ENCODE peak calls at places on chromosomes 16 and 17, in six cellular contexts. K, T, W, X, F and L are unnamed samples.

GRCh38 chr17:82563318-82563717 is 43.8 kb downstream of the FOXK2 start:
- DNase-seq in K (no peak), T (no peak), W (no peak), X (no peak), F (no peak), L (no peak)

GRCh38 chr16:90057738-90058173 is 19.4 kb downstream of the PRDM7 start:
- DNase-seq in K (no peak), T (no peak), W (no peak), X (peak; percentile 40), F (peak; percentile 88), L (no peak)

GRCh38 chr17:73165616-73166404 is 1.0 kb downstream of the SSTR2 start:
- DNase-seq in K (peak; percentile 68), T (no peak), W (no peak), X (peak; percentile 45), F (peak; percentile 16), L (no peak)

GRCh38 chr16:1845985-1846384 is 19.0 kb downstream of the FAHD1 start:
- DNase-seq in K (no peak), T (no peak), W (no peak), X (no peak), F (no peak), L (no peak)

GRCh38 chr17:7281953-7282751 is 634 bp downstream of the SLC2A4 start:
- DNase-seq in K (no peak), T (no peak), W (peak; percentile 51), X (peak; percentile 37), F (no peak), L (no peak)

GRCh38 chr17:3982113-3982512 is 17.9 kb upstream of the ATP2A3 start:
- DNase-seq in K (no peak), T (no peak), W (no peak), X (no peak), F (no peak), L (no peak)

GRCh38 chr16:19844945-19845641 is 39.6 kb downstream of the GPRC5B start:
- DNase-seq in K (no peak), T (no peak), W (peak; percentile 23), X (no peak), F (peak; percentile 77), L (no peak)

GRCh38 chr17:50468120-50469004 is at the start of gene CHAD:
- DNase-seq in K (peak; percentile 54), T (no peak), W (no peak), X (peak; percentile 57), F (peak; percentile 30), L (no peak)

GRCh38 chr17:9998060-9998459 is 93.0 kb upstream of the RCVRN start:
- DNase-seq in K (no peak), T (no peak), W (no peak), X (no peak), F (no peak), L (no peak)

GRCh38 chr17:56679148-56679766 is 85.8 kb downstream of the NOG start:
- DNase-seq in K (peak; percentile 69), T (no peak), W (no peak), X (peak; percentile 51), F (peak; percentile 50), L (no peak)

GRCh38 chr16:57994361-57994760 is 6.1 kb downstream of the ZNF319 start:
- DNase-seq in K (no peak), T (no peak), W (no peak), X (no peak), F (no peak), L (no peak)

GRCh38 chr16:53744449-53744848 is 40.5 kb downstream of the FTO start:
- DNase-seq in K (no peak), T (no peak), W (no peak), X (peak; percentile 23), F (no peak), L (no peak)

GRCh38 chr16:62869837-62870236 is 833.6 kb upstream of the CDH8 start:
- DNase-seq in K (no peak), T (no peak), W (no peak), X (no peak), F (no peak), L (no peak)

GRCh38 chr17:80724723-80725388 is 180.2 kb downstream of the RPTOR start:
- DNase-seq in K (no peak), T (no peak), W (no peak), X (no peak), F (peak; percentile 87), L (no peak)

GRCh38 chr17:4161179-4161559 is 18.2 kb downstream of the CYB5D2 start:
- DNase-seq in K (no peak), T (no peak), W (no peak), X (no peak), F (peak; percentile 94), L (peak; percentile 40)

GRCh38 chr17:64783556-64784352 is 121.6 kb upstream of the SMURF2 start:
- DNase-seq in K (no peak), T (no peak), W (peak; percentile 10), X (peak; percentile 9), F (no peak), L (no peak)